ENCODE peak calls at places on chromosomes 16 and 17, in nine cellular contexts. U is psoas muscle, X is ovary, S is breast epithelium, P is left ventricle myocardium inferior, Q is sigmoid colon, H is upper lobe of left lung, K is prostate gland, Y is cardiac muscle cell. W is an unnamed sample.

GRCh38 chr17:2090210-2090641 is 35.3 kb downstream of the HIC1 start:
- DNase-seq in U (no peak), Q (no peak), S (no peak), H (no peak), Y (no peak), P (no peak), K (no peak), X (no peak), W (no peak)

GRCh38 chr16:50696126-50696525 is 2.7 kb downstream of the NOD2 start:
- DNase-seq in X (no peak), K (no peak), H (no peak), U (no peak), Y (no peak), S (no peak), Q (no peak), P (no peak), W (no peak)

GRCh38 chr17:44066204-44066930 is at the start of gene LSM12:
- DNase-seq in P (peak; percentile 90), S (peak; percentile 79), H (peak; percentile 100), Y (peak; percentile 93), K (peak; percentile 79), X (peak; percentile 90), Q (peak; percentile 91), U (peak; percentile 90), W (peak; percentile 70)

GRCh38 chr17:34291721-34292348 is 6.3 kb downstream of the CCL11 start:
- DNase-seq in Y (no peak), S (no peak), U (no peak), P (no peak), Q (no peak), X (no peak), H (no peak), K (no peak), W (no peak)

GRCh38 chr16:83475108-83475507 is 332.7 kb upstream of the HSBP1 start:
- DNase-seq in U (no peak), Q (no peak), Y (peak; percentile 7), H (no peak), S (no peak), X (no peak), P (no peak), K (no peak), W (no peak)

GRCh38 chr16:69833791-69834282 is 71.7 kb downstream of the WWP2 start:
- DNase-seq in H (no peak), K (no peak), S (no peak), X (no peak), Q (no peak), U (no peak), Y (no peak), P (no peak), W (no peak)

GRCh38 chr16:2082171-2082982 is 34.6 kb downstream of the TSC2 start:
- DNase-seq in K (peak; percentile 86), Y (no peak), Q (peak; percentile 85), X (peak; percentile 79), H (peak; percentile 85), S (peak; percentile 88), U (no peak), P (no peak), W (no peak)

GRCh38 chr16:87834015-87834667 is 35.2 kb downstream of the SLC7A5 start:
- DNase-seq in H (peak; percentile 55), S (no peak), K (no peak), Q (no peak), Y (no peak), U (no peak), X (no peak), P (no peak), W (no peak)

GRCh38 chr17:76134911-76135809 is 5.9 kb downstream of the FOXJ1 start:
- DNase-seq in Y (no peak), H (no peak), Q (no peak), P (no peak), K (no peak), U (no peak), X (no peak), S (no peak), W (no peak)

GRCh38 chr17:64008830-64009229 is 10.7 kb downstream of the PRR29 start:
- DNase-seq in X (no peak), H (no peak), P (no peak), Y (no peak), U (no peak), Q (no peak), K (no peak), S (no peak), W (no peak)

GRCh38 chr17:17213775-17214174 is 7.6 kb upstream of the PLD6 start:
- DNase-seq in U (no peak), K (no peak), Q (no peak), H (no peak), X (no peak), P (no peak), Y (no peak), S (no peak), W (no peak)

GRCh38 chr17:67095803-67096202 is 51.4 kb downstream of the CACNG1 start:
- DNase-seq in Y (no peak), K (no peak), P (no peak), S (no peak), Q (no peak), U (no peak), H (no peak), X (no peak), W (no peak)

GRCh38 chr17:44007346-44008204 is 3.2 kb downstream of the NAGS start:
- DNase-seq in P (peak; percentile 33), U (no peak), Q (peak; percentile 69), X (no peak), Y (no peak), K (no peak), S (no peak), H (peak; percentile 86), W (no peak)

GRCh38 chr17:50620848-50621247 is 13.8 kb upstream of the ABCC3 start:
- DNase-seq in K (no peak), S (no peak), H (no peak), U (no peak), P (no peak), X (no peak), Q (no peak), Y (no peak), W (no peak)

DNA sequence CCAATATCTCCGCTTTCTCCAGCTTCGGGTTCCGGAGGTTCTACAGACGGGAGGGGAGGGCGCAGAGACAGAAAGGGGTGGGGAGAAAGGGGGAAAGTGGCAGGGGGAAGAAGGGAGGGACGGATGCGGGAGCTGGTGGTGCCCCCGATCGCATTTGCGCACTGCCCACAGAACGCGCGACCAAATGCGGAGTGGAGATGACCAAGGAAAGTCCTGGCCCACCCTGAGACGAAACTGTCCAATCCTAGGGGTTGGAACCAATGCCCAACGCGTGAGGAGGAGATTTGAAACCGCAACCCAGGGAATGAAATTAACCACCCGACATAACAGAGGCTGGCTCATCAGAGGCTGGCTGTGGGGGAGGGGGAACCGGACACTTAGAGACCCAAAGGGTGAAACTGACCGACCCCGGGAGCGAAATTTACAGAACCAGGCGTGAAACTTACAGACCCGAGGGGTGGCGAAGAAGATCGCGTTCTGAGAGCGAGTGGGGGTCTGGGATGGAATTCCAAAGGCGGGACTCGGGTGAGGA is 1.4 kb downstream of the HES7 start:
- DNase-seq in Q (no peak), H (no peak), X (peak; percentile 56), P (no peak), U (no peak), S (no peak), K (no peak), Y (peak; percentile 18), W (peak; percentile 32)
- H3K27ac ChIP-seq in Q (no peak overlapping the region), H (peak overlapping the region; percentile 24), X (peak overlapping the region; percentile 26), P (peak overlapping the region; percentile 41), U (no peak overlapping the region), S (no peak overlapping the region), K (no peak overlapping the region), Y (no peak overlapping the region), W (peak overlapping the region; percentile 18)

GRCh38 chr16:65751622-65752598 is 614.6 kb upstream of the CDH5 start:
- DNase-seq in P (no peak), Q (no peak), K (no peak), X (no peak), H (no peak), Y (no peak), S (no peak), U (no peak), W (no peak)
- TF ChIP-seq CTCF in P (no peak), Q (no peak), K (no peak), X (no peak), H (no peak), Y (no peak), S (no peak), U (no peak), W (no peak)

DNA sequence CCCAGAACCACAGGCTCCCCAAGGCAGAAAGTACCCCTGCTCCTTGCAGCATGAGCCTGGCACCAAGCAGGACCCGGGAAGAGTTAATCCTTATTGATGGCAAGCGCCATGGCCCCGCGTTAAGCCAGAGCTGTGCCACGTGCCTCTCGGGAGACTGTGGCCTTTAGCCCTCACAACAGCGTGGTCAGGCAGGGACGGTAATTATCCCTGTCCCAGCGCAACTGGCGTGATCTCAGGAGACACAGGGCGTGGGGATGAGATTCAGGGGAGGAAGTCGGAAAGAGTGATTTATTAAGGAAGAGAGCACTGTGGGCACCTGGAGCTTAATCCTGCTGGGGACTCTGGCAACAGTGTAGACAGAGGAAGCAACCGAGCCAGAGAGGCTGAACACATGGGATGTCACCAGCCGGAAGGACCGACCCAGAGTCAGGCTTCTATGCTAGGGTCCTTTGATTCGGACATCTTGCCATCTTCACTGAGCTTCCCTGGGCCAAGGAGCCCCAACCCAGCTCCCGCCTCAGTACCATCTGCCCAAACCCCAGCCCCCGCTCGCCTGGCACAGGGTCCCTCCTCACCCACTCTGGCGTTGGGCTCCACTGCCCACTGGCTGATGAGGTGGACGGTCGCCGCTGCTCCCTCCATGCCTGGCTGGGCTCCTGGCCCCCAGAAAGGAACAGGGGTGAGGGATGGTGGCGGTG is 16.9 kb downstream of the OTOP3 start:
- DNase-seq in Q (no peak), P (no peak), Y (no peak), H (no peak), U (no peak), S (no peak), K (no peak), X (no peak), W (no peak)
- H3K27me3 ChIP-seq in Q (no peaks in the 10 kb centered on the region), P (peaks cover 46% of the 10 kb centered on the region), Y (peaks cover 40% of the 10 kb centered on the region), H (no peaks in the 10 kb centered on the region), U (no peaks in the 10 kb centered on the region), S (no peaks in the 10 kb centered on the region), K (no peaks in the 10 kb centered on the region), X (no peaks in the 10 kb centered on the region), W (no peaks in the 10 kb centered on the region)

GRCh38 chr17:42519546-42520444 is 16.2 kb upstream of the NAGLU start:
- DNase-seq in Y (peak; percentile 73), K (peak; percentile 81), U (peak; percentile 93), Q (peak; percentile 99), P (peak; percentile 90), S (peak; percentile 95), X (peak; percentile 96), H (peak; percentile 75), W (peak; percentile 73)
- H3K27ac ChIP-seq in Y (peak overlapping the region; percentile 100), K (peak overlapping the region; percentile 87), U (peak overlapping the region; percentile 84), Q (peak overlapping the region; percentile 95), P (peak overlapping the region; percentile 98), S (peak overlapping the region; percentile 96), X (peak overlapping the region; percentile 92), H (peak overlapping the region; percentile 90), W (peak overlapping the region; percentile 86)

W was measured in dorsolateral prefrontal cortex.